ENCODE peak calls at places on chromosomes 2 and 18, in five cellular contexts. D is ACHN, F is transverse colon, P is ovary, U is GM23338. X is an unnamed sample.

GRCh38 chr2:74760875-74761630 is 72.9 kb upstream of the HK2 start:
- DNase-seq in D (no peak), F (no peak), P (no peak), U (no peak), X (no peak)

GRCh38 chr2:235263205-235264120 is 230.4 kb upstream of the AGAP1 start:
- DNase-seq in D (peak; percentile 92), F (peak; percentile 70), P (peak; percentile 73), U (peak; percentile 11), X (peak; percentile 91)

GRCh38 chr2:240507778-240508251 is 50.0 kb downstream of the ANKMY1 start:
- DNase-seq in D (no peak), F (no peak), P (no peak), U (no peak), X (no peak)

GRCh38 chr2:189587771-189588170 is 7.2 kb upstream of the SLC40A1 start:
- DNase-seq in D (no peak), F (no peak), P (no peak), U (no peak), X (no peak)

GRCh38 chr2:235493775-235494715 is at the start of gene AGAP1:
- DNase-seq in D (peak; percentile 89), F (peak; percentile 91), P (peak; percentile 87), U (peak; percentile 92), X (peak; percentile 92)

GRCh38 chr2:7701807-7702206 is 784.6 kb downstream of the RNF144A start:
- DNase-seq in D (no peak), F (no peak), P (no peak), U (no peak), X (no peak)

GRCh38 chr18:78630981-78631510 is 348.6 kb upstream of the SALL3 start:
- DNase-seq in D (no peak), F (no peak), P (no peak), U (no peak), X (no peak)

GRCh38 chr18:13131241-13131640 is 87.3 kb upstream of the LDLRAD4 start:
- DNase-seq in D (no peak), F (no peak), P (no peak), U (no peak), X (no peak)

GRCh38 chr2:104378853-104379374 is 475.0 kb upstream of the POU3F3 start:
- DNase-seq in D (peak; percentile 75), F (peak; percentile 12), P (no peak), U (peak; percentile 75), X (no peak)

GRCh38 chr2:148507970-148508369 is 136.6 kb upstream of the EPC2 start:
- DNase-seq in D (no peak), F (no peak), P (no peak), U (peak; percentile 33), X (no peak)

GRCh38 chr2:224909885-224910517 is 132.3 kb downstream of the DOCK10 start:
- DNase-seq in D (no peak), F (no peak), P (peak; percentile 62), U (peak; percentile 30), X (peak; percentile 83)

GRCh38 chr2:122451040-122451439 is 695.6 kb downstream of the TSN start:
- DNase-seq in D (peak; percentile 38), F (no peak), P (no peak), U (peak; percentile 62), X (no peak)

GRCh38 chr2:143145056-143145455 is 15.8 kb downstream of the ARHGAP15 start:
- DNase-seq in D (no peak), F (no peak), P (no peak), U (no peak), X (no peak)

GRCh38 chr2:939936-940620 is 10.6 kb upstream of the SNTG2 start:
- DNase-seq in D (no peak), F (no peak), P (no peak), U (no peak), X (no peak)

GRCh38 chr2:240879105-240879504 is 10.5 kb downstream of the AGXT start:
- DNase-seq in D (no peak), F (no peak), P (no peak), U (no peak), X (no peak)

GRCh38 chr2:169172076-169172735 is 102.8 kb downstream of the DHRS9 start:
- DNase-seq in D (no peak), F (no peak), P (no peak), U (peak; percentile 26), X (no peak)

GRCh38 chr2:162029287-162029901 is 44.6 kb downstream of the DPP4 start:
- DNase-seq in D (peak; percentile 89), F (no peak), P (no peak), U (no peak), X (no peak)

GRCh38 chr2:224957540-224958465 is 84.5 kb downstream of the DOCK10 start:
- DNase-seq in D (no peak), F (no peak), P (no peak), U (no peak), X (no peak)

GRCh38 chr2:9555338-9556120 is at the start of gene ADAM17:
- DNase-seq in D (peak; percentile 97), F (peak; percentile 97), P (peak; percentile 93), U (peak; percentile 96), X (peak; percentile 97)

GRCh38 chr2:86622878-86623548 is 652 bp downstream of the RNF103 start:
- DNase-seq in D (no peak), F (peak; percentile 66), P (peak; percentile 38), U (peak; percentile 43), X (peak; percentile 79)

GRCh38 chr18:46555213-46555612 is 101.8 kb downstream of the LOXHD1 start:
- DNase-seq in D (no peak), F (no peak), P (no peak), U (no peak), X (no peak)

GRCh38 chr2:101430161-101430560 is 42.9 kb upstream of the CREG2 start:
- DNase-seq in D (no peak), F (no peak), P (no peak), U (no peak), X (no peak)

GRCh38 chr18:76075777-76076176 is 419.3 kb downstream of the ZNF516 start:
- DNase-seq in D (no peak), F (no peak), P (no peak), U (no peak), X (no peak)

GRCh38 chr2:107811376-107811775 is 15.3 kb upstream of the RGPD4 start:
- DNase-seq in D (no peak), F (no peak), P (no peak), U (no peak), X (no peak)

GRCh38 chr2:181948227-181948626 is 37.4 kb upstream of the PPP1R1C start:
- DNase-seq in D (no peak), F (no peak), P (no peak), U (no peak), X (no peak)

GRCh38 chr2:69642709-69643601 is 584 bp downstream of the AAK1 start:
- DNase-seq in D (peak; percentile 82), F (peak; percentile 43), P (peak; percentile 37), U (peak; percentile 75), X (peak; percentile 79)

GRCh38 chr18:48943736-48944527 is 6.8 kb downstream of the SMAD7 start:
- DNase-seq in D (no peak), F (peak; percentile 26), P (no peak), U (no peak), X (no peak)

GRCh38 chr18:79884963-79885728 is 66.3 kb downstream of the SLC66A2 start:
- DNase-seq in D (no peak), F (no peak), P (no peak), U (no peak), X (no peak)

GRCh38 chr2:60530660-60531276 is 22.7 kb downstream of the BCL11A start:
- DNase-seq in D (peak; percentile 60), F (peak; percentile 90), P (no peak), U (peak; percentile 47), X (no peak)

GRCh38 chr18:26642461-26643348 is 94.4 kb upstream of the KCTD1 start:
- DNase-seq in D (no peak), F (no peak), P (no peak), U (no peak), X (no peak)

X was measured in sciatic nerve.